ENCODE peak calls at places on chromosomes 16 and 17, in six cellular contexts. D, E, H, F, B and I are unnamed samples.
A peak's percentile ranks its signal among the peaks of the same experiment; 100 is the strongest.

GRCh38 chr17:39094607-39095308 is 56.7 kb downstream of the PLXDC1 start:
- DNase-seq in D (no peak), E (no peak), H (no peak), F (no peak), B (no peak), I (no peak)

GRCh38 chr16:86768231-86768791 is 190.0 kb downstream of the FOXL1 start:
- DNase-seq in D (no peak), E (no peak), H (no peak), F (no peak), B (no peak), I (no peak)

GRCh38 chr17:45265823-45266222 is 3.9 kb upstream of the SPATA32 start:
- DNase-seq in D (peak; percentile 87), E (no peak), H (no peak), F (no peak), B (no peak), I (peak; percentile 74)

GRCh38 chr16:68253721-68254120 is 8.5 kb downstream of the PLA2G15 start:
- DNase-seq in D (no peak), E (no peak), H (no peak), F (no peak), B (no peak), I (no peak)

GRCh38 chr16:89764711-89765201 is 43.4 kb downstream of the ZNF276 start:
- DNase-seq in D (no peak), E (peak; percentile 56), H (no peak), F (no peak), B (peak; percentile 88), I (no peak)

GRCh38 chr17:27818311-27819170 is 18.2 kb upstream of the NOS2 start:
- DNase-seq in D (no peak), E (no peak), H (no peak), F (no peak), B (no peak), I (no peak)

GRCh38 chr16:69166221-69166833 is 20.6 kb upstream of the SNTB2 start:
- DNase-seq in D (peak; percentile 82), E (no peak), H (peak; percentile 26), F (no peak), B (peak; percentile 61), I (no peak)

GRCh38 chr17:61875285-61875684 is 12.0 kb upstream of the BRIP1 start:
- DNase-seq in D (no peak), E (no peak), H (no peak), F (no peak), B (no peak), I (no peak)

GRCh38 chr16:57308041-57308440 is 23.6 kb upstream of the PLLP start:
- DNase-seq in D (no peak), E (peak; percentile 15), H (peak; percentile 33), F (no peak), B (peak; percentile 53), I (no peak)

GRCh38 chr17:266701-267656 is 85.5 kb upstream of the DOC2B start:
- DNase-seq in D (no peak), E (no peak), H (peak; percentile 75), F (peak; percentile 40), B (peak; percentile 82), I (no peak)

GRCh38 chr17:3557768-3558583 is at the start of gene TRPV3:
- DNase-seq in D (no peak), E (peak; percentile 71), H (no peak), F (no peak), B (peak; percentile 90), I (peak; percentile 72)

GRCh38 chr16:61797296-61797695 is 238.9 kb downstream of the CDH8 start:
- DNase-seq in D (no peak), E (no peak), H (no peak), F (no peak), B (no peak), I (no peak)

GRCh38 chr16:4082474-4083044 is 33.7 kb downstream of the ADCY9 start:
- DNase-seq in D (no peak), E (no peak), H (no peak), F (no peak), B (no peak), I (no peak)

GRCh38 chr16:24440296-24440695 is 99.1 kb upstream of the RBBP6 start:
- DNase-seq in D (no peak), E (no peak), H (no peak), F (no peak), B (peak; percentile 63), I (no peak)

GRCh38 chr17:62592305-62593099 is 35.0 kb upstream of the MRC2 start:
- DNase-seq in D (peak; percentile 43), E (no peak), H (no peak), F (no peak), B (no peak), I (no peak)

GRCh38 chr17:38605852-38606645 is at the start of gene SRCIN1:
- DNase-seq in D (peak; percentile 2), E (peak; percentile 43), H (peak; percentile 73), F (peak; percentile 95), B (peak; percentile 88), I (peak; percentile 62)

GRCh38 chr17:41691031-41691777 is 2.5 kb downstream of the EIF1 start:
- DNase-seq in D (peak; percentile 2), E (no peak), H (no peak), F (no peak), B (no peak), I (no peak)

GRCh38 chr17:40369923-40370322 is 5.4 kb upstream of the GJD3 start:
- DNase-seq in D (no peak), E (no peak), H (peak; percentile 46), F (no peak), B (peak; percentile 70), I (no peak)

GRCh38 chr16:85460983-85461813 is 151.9 kb upstream of the GSE1 start:
- DNase-seq in D (peak; percentile 56), E (no peak), H (no peak), F (no peak), B (no peak), I (peak; percentile 61)

GRCh38 chr16:49050607-49051006 is 231.0 kb downstream of the CBLN1 start:
- DNase-seq in D (no peak), E (no peak), H (peak; percentile 66), F (no peak), B (no peak), I (no peak)

GRCh38 chr16:68887107-68887506 is 43.8 kb downstream of the TANGO6 start:
- DNase-seq in D (no peak), E (no peak), H (no peak), F (no peak), B (peak; percentile 50), I (no peak)

GRCh38 chr16:67549936-67550335 is 12.4 kb upstream of the CTCF start:
- DNase-seq in D (no peak), E (no peak), H (peak; percentile 60), F (no peak), B (no peak), I (no peak)

GRCh38 chr17:77322534-77323412 is 182.0 kb downstream of the SEC14L1 start:
- DNase-seq in D (peak; percentile 99), E (peak; percentile 73), H (peak; percentile 95), F (no peak), B (peak; percentile 96), I (peak; percentile 85)

GRCh38 chr16:85615852-85616607 is 2.9 kb downstream of the GSE1 start:
- DNase-seq in D (peak; percentile 81), E (peak; percentile 71), H (peak; percentile 91), F (peak; percentile 98), B (peak; percentile 96), I (peak; percentile 77)

GRCh38 chr16:74586948-74587347 is 20.0 kb downstream of the GLG1 start:
- DNase-seq in D (no peak), E (no peak), H (no peak), F (no peak), B (no peak), I (no peak)

GRCh38 chr17:74359916-74360315 is 1.8 kb downstream of the BTBD17 start:
- DNase-seq in D (no peak), E (no peak), H (no peak), F (no peak), B (no peak), I (no peak)

GRCh38 chr17:81245665-81246342 is 6.7 kb downstream of the NDUFAF8 start:
- DNase-seq in D (no peak), E (no peak), H (no peak), F (no peak), B (no peak), I (no peak)

GRCh38 chr17:81245024-81245664 is 6.0 kb downstream of the NDUFAF8 start:
- DNase-seq in D (peak; percentile 47), E (no peak), H (no peak), F (no peak), B (no peak), I (no peak)

GRCh38 chr17:81243333-81243664 is 4.2 kb downstream of the NDUFAF8 start:
- DNase-seq in D (no peak), E (no peak), H (no peak), F (no peak), B (no peak), I (no peak)

GRCh38 chr17:81242421-81243332 is 3.6 kb downstream of the NDUFAF8 start:
- DNase-seq in D (no peak), E (no peak), H (no peak), F (no peak), B (no peak), I (no peak)

GRCh38 chr17:81244358-81245023 is 5.4 kb downstream of the NDUFAF8 start:
- DNase-seq in D (no peak), E (no peak), H (no peak), F (no peak), B (no peak), I (no peak)
- TF ChIP-seq POLR2A in D (no peak), E (no peak), H (no peak), F (no peak), B (no peak), I (no peak)

GRCh38 chr17:68461589-68461988 is 4.3 kb upstream of the WIPI1 start:
- DNase-seq in D (no peak), E (no peak), H (no peak), F (no peak), B (no peak), I (no peak)
- TF ChIP-seq POLR2A in D (no peak), E (no peak), H (no peak), F (no peak), B (no peak), I (no peak)

DNA sequence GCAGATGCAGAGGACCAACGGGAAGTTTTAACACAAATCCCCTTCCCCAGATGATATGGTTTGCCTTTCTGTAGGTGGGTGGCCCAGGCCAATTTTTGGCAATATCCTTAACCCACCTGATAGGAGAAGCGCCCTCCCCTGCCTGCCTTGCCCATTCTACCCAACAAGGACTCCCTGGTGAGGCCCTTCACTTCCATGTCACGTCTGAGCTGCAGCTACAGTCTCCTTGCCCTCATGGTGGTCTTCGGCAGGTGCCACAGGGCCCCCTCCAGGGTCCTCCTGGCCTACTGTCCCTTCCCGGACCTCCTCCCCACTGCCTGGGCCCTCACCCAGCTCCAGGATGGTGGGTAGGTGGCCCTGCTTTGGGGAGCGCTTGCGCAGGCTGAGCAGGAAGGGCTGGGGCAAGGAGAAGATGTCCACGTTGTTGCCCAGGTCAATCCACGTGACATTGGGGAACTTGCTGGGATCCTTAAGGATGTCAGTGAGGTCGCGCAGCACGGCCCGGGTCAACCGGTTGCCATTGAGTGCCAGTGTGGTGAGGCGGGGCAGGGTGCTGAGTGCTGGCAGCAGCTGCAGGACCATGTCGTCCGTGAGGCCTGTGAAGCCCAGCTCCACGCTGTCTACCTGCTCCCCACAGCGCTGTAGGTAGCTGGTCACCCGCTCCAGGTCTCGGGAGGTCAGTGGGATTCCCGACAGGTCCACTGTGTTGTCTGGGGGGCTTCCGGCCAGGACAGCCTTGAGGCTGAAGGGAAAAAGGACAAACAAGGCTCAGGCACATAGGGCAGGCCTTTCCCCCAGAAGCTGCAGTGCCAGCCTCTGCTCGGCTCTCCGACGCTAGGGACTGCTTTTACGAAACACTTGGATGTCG is 28.3 kb downstream of the TRPV2 start:
- DNase-seq in D (no peak), E (no peak), H (no peak), F (peak; percentile 62), B (no peak), I (no peak)
- TF ChIP-seq POLR2A in D (no peak), E (no peak), H (no peak), F (peak; percentile 21), B (no peak), I (no peak)

GRCh38 chr16:81951564-81951963 is 59.7 kb downstream of the SDR42E1 start:
- DNase-seq in D (no peak), E (no peak), H (no peak), F (no peak), B (no peak), I (no peak)

GRCh38 chr16:81956213-81956948 is 54.9 kb downstream of the SDR42E1 start:
- DNase-seq in D (no peak), E (no peak), H (no peak), F (no peak), B (no peak), I (no peak)
- TF ChIP-seq POLR2A in D (no peak), E (no peak), H (no peak), F (no peak), B (no peak), I (no peak)